ENCODE peak calls at places on chromosomes 2 and 18, in seven cellular contexts. I is uterus, L is lung, B is HFF-Myc, V is body of pancreas, G is left ventricle myocardium inferior, C is AG10803. Y is an unnamed sample.

GRCh38 chr2:97889156-97889555 is 106.6 kb downstream of the TMEM131 start:
- DNase-seq in V (no peak), L (no peak), B (no peak), I (no peak), G (no peak), C (no peak), Y (no peak)

GRCh38 chr2:220147186-220147585 is 519.8 kb downstream of the SLC4A3 start:
- DNase-seq in I (no peak), V (no peak), G (no peak), B (no peak), C (peak), L (no peak), Y (peak)

GRCh38 chr18:75086494-75087034 is 122.4 kb downstream of the PTGR3 start:
- DNase-seq in B (no peak), G (no peak), C (no peak), V (no peak), L (no peak), I (no peak), Y (no peak)

GRCh38 chr2:203105996-203106395 is 91.3 kb downstream of the NBEAL1 start:
- DNase-seq in I (no peak), L (no peak), G (no peak), B (no peak), V (no peak), C (no peak), Y (no peak)

GRCh38 chr2:11738589-11739436 is 7.6 kb upstream of the LPIN1 start:
- DNase-seq in B (no peak), I (peak), L (peak), G (peak), V (peak), C (peak), Y (peak)

GRCh38 chr2:236177967-236178909 is 10.1 kb upstream of the GBX2 start:
- DNase-seq in C (peak), G (peak), V (peak), I (no peak), B (no peak), L (peak), Y (peak)

GRCh38 chr2:156841321-156841720 is 405.1 kb downstream of the GPD2 start:
- DNase-seq in G (no peak), C (no peak), V (no peak), L (no peak), I (no peak), B (no peak), Y (no peak)

GRCh38 chr2:64023485-64024258 is 4.4 kb upstream of the VPS54 start:
- DNase-seq in B (no peak), V (no peak), G (no peak), L (no peak), C (no peak), I (no peak), Y (no peak)

GRCh38 chr2:28310107-28310506 is 82.6 kb upstream of the FOSL2 start:
- DNase-seq in V (no peak), G (no peak), L (no peak), I (no peak), B (no peak), C (no peak), Y (no peak)

GRCh38 chr18:26185267-26185666 is 41.0 kb upstream of the TAF4B start:
- DNase-seq in B (peak), V (no peak), C (no peak), I (no peak), L (no peak), G (no peak), Y (peak)

GRCh38 chr2:12180046-12180445 is 433.6 kb downstream of the LPIN1 start:
- DNase-seq in B (no peak), G (no peak), C (peak), V (no peak), I (no peak), L (no peak), Y (peak)

GRCh38 chr2:136246086-136246669 is 128.2 kb upstream of the CXCR4 start:
- DNase-seq in V (no peak), B (no peak), I (no peak), L (peak), C (peak), G (no peak), Y (peak)
- H3K4me3 ChIP-seq in V (no peak), B (no peak), I (no peak), L (no peak), C (no peak), G (peak), Y (peak)

GRCh38 chr2:111958901-111959300 is 60.5 kb downstream of the MERTK start:
- DNase-seq in L (no peak), I (no peak), C (no peak), B (no peak), G (no peak), V (no peak), Y (no peak)
- TF ChIP-seq CTCF in L (no peak), I (no peak), C (peak), B (no peak), G (peak), V (peak), Y (peak)

DNA sequence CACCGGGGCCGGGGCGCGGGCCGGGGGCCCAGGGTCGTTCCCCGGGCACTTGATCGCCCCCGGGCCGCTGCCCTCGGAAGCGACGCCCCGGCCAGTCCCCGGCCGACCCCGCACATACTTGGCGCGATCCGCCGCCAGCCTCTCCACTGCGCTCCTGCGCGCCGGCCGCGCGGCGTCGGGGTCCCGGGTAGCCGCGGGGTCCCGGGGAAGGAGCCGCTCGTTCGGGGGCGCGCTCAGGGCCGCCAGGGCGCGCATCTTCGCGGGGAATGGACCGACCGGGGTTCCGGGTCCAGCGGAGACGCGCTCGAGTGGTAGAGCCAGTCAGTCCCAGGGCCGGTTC is 204 bp downstream of the FAM110C start:
- DNase-seq in B (no peak), G (no peak), V (no peak), C (no peak), I (no peak), L (no peak), Y (no peak)
- H3K4me3 ChIP-seq in B (no peak), G (peak), V (peak), C (no peak), I (peak), L (peak), Y (no peak)

GRCh38 chr2:65802298-65802942 is 370.0 kb upstream of the SPRED2 start:
- DNase-seq in B (no peak), V (no peak), G (no peak), L (no peak), I (no peak), C (no peak), Y (no peak)

GRCh38 chr2:65796259-65796658 is 363.9 kb upstream of the SPRED2 start:
- DNase-seq in B (no peak), G (no peak), V (no peak), I (no peak), L (no peak), C (no peak), Y (no peak)

GRCh38 chr2:65804777-65805176 is 372.4 kb upstream of the SPRED2 start:
- DNase-seq in G (no peak), V (no peak), I (no peak), B (no peak), C (no peak), L (no peak), Y (no peak)

GRCh38 chr2:65799455-65799854 is 367.1 kb upstream of the SPRED2 start:
- DNase-seq in B (no peak), V (no peak), L (no peak), G (no peak), C (no peak), I (no peak), Y (no peak)

GRCh38 chr2:65800998-65801397 is 368.6 kb upstream of the SPRED2 start:
- DNase-seq in G (no peak), I (no peak), V (peak), B (no peak), L (no peak), C (peak), Y (peak)
- TF ChIP-seq CTCF in G (peak), I (no peak), V (peak), B (peak), L (no peak), C (peak), Y (peak)